ENCODE peak calls at places on chromosomes 5 and 9, in nine cellular contexts. One of them, this sample, is unnamed.

GRCh38 chr5:33011803-33012202 is 300.7 kb downstream of the NPR3 start:
- DNase-seq in HCT116: no peak
- DNase-seq in H9: no peak
- DNase-seq in coronary artery: no peak
- DNase-seq in body of pancreas: no peak
- DNase-seq in foreskin fibroblast: no peak
- DNase-seq in cardiac muscle cell: no peak
- DNase-seq in GM12865: no peak
- DNase-seq in pancreas: no peak
- DNase-seq in this sample: no peak

GRCh38 chr5:169538935-169539334 is 44.6 kb upstream of the SPDL1 start:
- DNase-seq in pancreas: no peak
- DNase-seq in cardiac muscle cell: no peak
- DNase-seq in foreskin fibroblast: no peak
- DNase-seq in H9: no peak
- DNase-seq in coronary artery: no peak
- DNase-seq in GM12865: no peak
- DNase-seq in body of pancreas: peak
- DNase-seq in HCT116: no peak
- DNase-seq in this sample: no peak

GRCh38 chr5:55538621-55539020 is 3.9 kb upstream of the PLPP1 start:
- DNase-seq in GM12865: peak
- DNase-seq in cardiac muscle cell: no peak
- DNase-seq in coronary artery: no peak
- DNase-seq in pancreas: no peak
- DNase-seq in HCT116: no peak
- DNase-seq in H9: no peak
- DNase-seq in body of pancreas: no peak
- DNase-seq in foreskin fibroblast: peak
- DNase-seq in this sample: peak

GRCh38 chr9:12773562-12773961 is 1.3 kb upstream of the LURAP1L start:
- DNase-seq in H9: no peak
- DNase-seq in HCT116: no peak
- DNase-seq in coronary artery: no peak
- DNase-seq in GM12865: no peak
- DNase-seq in foreskin fibroblast: no peak
- DNase-seq in body of pancreas: no peak
- DNase-seq in pancreas: no peak
- DNase-seq in cardiac muscle cell: no peak
- DNase-seq in this sample: no peak

GRCh38 chr9:126290871-126291270 is 35.8 kb upstream of the MVB12B start:
- DNase-seq in H9: no peak
- DNase-seq in foreskin fibroblast: no peak
- DNase-seq in pancreas: no peak
- DNase-seq in body of pancreas: no peak
- DNase-seq in GM12865: no peak
- DNase-seq in cardiac muscle cell: no peak
- DNase-seq in coronary artery: no peak
- DNase-seq in HCT116: no peak
- DNase-seq in this sample: no peak

GRCh38 chr9:4048441-4048840 is 251.4 kb downstream of the GLIS3 start:
- DNase-seq in H9: no peak
- DNase-seq in body of pancreas: no peak
- DNase-seq in pancreas: no peak
- DNase-seq in foreskin fibroblast: peak
- DNase-seq in GM12865: peak
- DNase-seq in HCT116: no peak
- DNase-seq in coronary artery: no peak
- DNase-seq in cardiac muscle cell: no peak
- DNase-seq in this sample: no peak

GRCh38 chr5:138659121-138659520 is 83.9 kb upstream of the HSPA9 start:
- DNase-seq in coronary artery: no peak
- DNase-seq in pancreas: peak
- DNase-seq in cardiac muscle cell: no peak
- DNase-seq in HCT116: no peak
- DNase-seq in H9: no peak
- DNase-seq in body of pancreas: no peak
- DNase-seq in foreskin fibroblast: no peak
- DNase-seq in GM12865: no peak
- DNase-seq in this sample: no peak

GRCh38 chr5:72353046-72353445 is 32.9 kb downstream of the PTCD2 start:
- DNase-seq in pancreas: no peak
- DNase-seq in cardiac muscle cell: no peak
- DNase-seq in coronary artery: no peak
- DNase-seq in body of pancreas: no peak
- DNase-seq in H9: no peak
- DNase-seq in foreskin fibroblast: peak
- DNase-seq in HCT116: no peak
- DNase-seq in GM12865: no peak
- DNase-seq in this sample: no peak

GRCh38 chr9:127214421-127215265 is 49.9 kb upstream of the GARNL3 start:
- DNase-seq in HCT116: peak
- DNase-seq in coronary artery: no peak
- DNase-seq in cardiac muscle cell: peak
- DNase-seq in pancreas: peak
- DNase-seq in body of pancreas: peak
- DNase-seq in H9: peak
- DNase-seq in GM12865: peak
- DNase-seq in foreskin fibroblast: peak
- DNase-seq in this sample: peak

GRCh38 chr5:133534566-133534965 is 77.8 kb downstream of the FSTL4 start:
- DNase-seq in cardiac muscle cell: no peak
- DNase-seq in body of pancreas: no peak
- DNase-seq in HCT116: no peak
- DNase-seq in H9: no peak
- DNase-seq in pancreas: no peak
- DNase-seq in foreskin fibroblast: no peak
- DNase-seq in GM12865: no peak
- DNase-seq in coronary artery: no peak
- DNase-seq in this sample: no peak

GRCh38 chr5:77224672-77225355 is 14.3 kb downstream of the PDE8B start:
- DNase-seq in foreskin fibroblast: peak
- DNase-seq in GM12865: no peak
- DNase-seq in pancreas: no peak
- DNase-seq in HCT116: no peak
- DNase-seq in cardiac muscle cell: no peak
- DNase-seq in coronary artery: no peak
- DNase-seq in H9: no peak
- DNase-seq in body of pancreas: no peak
- DNase-seq in this sample: no peak

GRCh38 chr9:72467766-72468738 is 53.4 kb upstream of the TMC1 start:
- DNase-seq in coronary artery: no peak
- DNase-seq in GM12865: no peak
- DNase-seq in HCT116: no peak
- DNase-seq in H9: no peak
- DNase-seq in pancreas: no peak
- DNase-seq in foreskin fibroblast: no peak
- DNase-seq in cardiac muscle cell: no peak
- DNase-seq in body of pancreas: no peak
- DNase-seq in this sample: no peak

GRCh38 chr5:164375051-164375450 is 869.6 kb downstream of the MAT2B start:
- DNase-seq in foreskin fibroblast: no peak
- DNase-seq in HCT116: no peak
- DNase-seq in pancreas: no peak
- DNase-seq in H9: no peak
- DNase-seq in cardiac muscle cell: no peak
- DNase-seq in GM12865: no peak
- DNase-seq in body of pancreas: no peak
- DNase-seq in coronary artery: no peak
- DNase-seq in this sample: no peak

GRCh38 chr5:125227333-125228075 is 481.1 kb upstream of the ZNF608 start:
- DNase-seq in GM12865: peak
- DNase-seq in foreskin fibroblast: peak
- DNase-seq in coronary artery: no peak
- DNase-seq in pancreas: no peak
- DNase-seq in body of pancreas: peak
- DNase-seq in H9: peak
- DNase-seq in cardiac muscle cell: peak
- DNase-seq in HCT116: peak
- DNase-seq in this sample: no peak

GRCh38 chr5:142716963-142717362 is 31.1 kb upstream of the FGF1 start:
- DNase-seq in coronary artery: no peak
- DNase-seq in HCT116: peak
- DNase-seq in pancreas: no peak
- DNase-seq in cardiac muscle cell: peak
- DNase-seq in H9: peak
- DNase-seq in GM12865: peak
- DNase-seq in body of pancreas: peak
- DNase-seq in foreskin fibroblast: peak
- DNase-seq in this sample: peak

GRCh38 chr5:80238778-80239679 is 16.8 kb downstream of the SERINC5 start:
- DNase-seq in HCT116: no peak
- DNase-seq in foreskin fibroblast: peak
- DNase-seq in cardiac muscle cell: peak
- DNase-seq in H9: no peak
- DNase-seq in GM12865: no peak
- DNase-seq in pancreas: peak
- DNase-seq in coronary artery: no peak
- DNase-seq in body of pancreas: peak
- DNase-seq in this sample: no peak

GRCh38 chr9:125343518-125344284 is 82.1 kb downstream of the GAPVD1 start:
- DNase-seq in HCT116: no peak
- DNase-seq in GM12865: no peak
- DNase-seq in cardiac muscle cell: no peak
- DNase-seq in body of pancreas: no peak
- DNase-seq in coronary artery: no peak
- DNase-seq in H9: peak
- DNase-seq in pancreas: no peak
- DNase-seq in foreskin fibroblast: peak
- DNase-seq in this sample: no peak

GRCh38 chr5:52885614-52886013 is 97.9 kb downstream of the ITGA1 start:
- DNase-seq in GM12865: no peak
- DNase-seq in coronary artery: no peak
- DNase-seq in body of pancreas: no peak
- DNase-seq in foreskin fibroblast: peak
- DNase-seq in cardiac muscle cell: no peak
- DNase-seq in H9: no peak
- DNase-seq in pancreas: no peak
- DNase-seq in HCT116: no peak
- DNase-seq in this sample: no peak

DNA sequence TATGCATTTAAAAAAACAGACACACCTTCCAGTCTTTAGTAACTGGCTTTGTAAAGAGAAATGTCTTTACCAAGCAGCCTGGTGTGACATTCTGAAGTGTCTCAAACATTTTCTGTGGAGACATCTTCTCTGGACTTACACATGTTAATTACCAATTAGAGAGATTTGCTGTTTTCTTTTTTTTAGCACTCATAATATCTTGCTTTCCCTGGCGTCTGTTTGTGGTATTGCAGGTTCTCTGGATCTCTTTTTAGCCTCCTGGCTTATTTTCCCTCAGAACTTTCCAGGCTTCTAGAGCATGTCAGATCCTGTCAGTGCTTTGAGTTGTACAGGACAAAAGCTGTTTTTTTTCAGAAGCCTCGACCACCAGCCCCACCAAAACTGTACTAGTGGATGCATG is 92.5 kb downstream of the MSX2 start:
- DNase-seq in H9: no peak
- DNase-seq in GM12865: no peak
- DNase-seq in pancreas: no peak
- DNase-seq in body of pancreas: no peak
- DNase-seq in cardiac muscle cell: no peak
- DNase-seq in foreskin fibroblast: no peak
- DNase-seq in coronary artery: no peak
- DNase-seq in HCT116: no peak
- DNase-seq in this sample: no peak
- TF ChIP-seq CTCF in H9: peak
- TF ChIP-seq CTCF in GM12865: peak
- TF ChIP-seq CTCF in pancreas: no peak
- TF ChIP-seq CTCF in body of pancreas: no peak
- TF ChIP-seq CTCF in cardiac muscle cell: peak
- TF ChIP-seq CTCF in foreskin fibroblast: peak
- TF ChIP-seq CTCF in coronary artery: no peak
- TF ChIP-seq CTCF in HCT116: peak
- TF ChIP-seq CTCF in this sample: peak

GRCh38 chr5:137431051-137431450 is 68.1 kb downstream of the SPOCK1 start:
- DNase-seq in body of pancreas: no peak
- DNase-seq in H9: no peak
- DNase-seq in coronary artery: no peak
- DNase-seq in cardiac muscle cell: no peak
- DNase-seq in pancreas: no peak
- DNase-seq in foreskin fibroblast: no peak
- DNase-seq in GM12865: no peak
- DNase-seq in HCT116: no peak
- DNase-seq in this sample: no peak
- TF ChIP-seq CTCF in body of pancreas: no peak
- TF ChIP-seq CTCF in H9: no peak
- TF ChIP-seq CTCF in coronary artery: no peak
- TF ChIP-seq CTCF in cardiac muscle cell: no peak
- TF ChIP-seq CTCF in pancreas: no peak
- TF ChIP-seq CTCF in foreskin fibroblast: no peak
- TF ChIP-seq CTCF in GM12865: no peak
- TF ChIP-seq CTCF in HCT116: no peak
- TF ChIP-seq CTCF in this sample: no peak

GRCh38 chr5:176609724-176610429 is at the start of gene GPRIN1:
- DNase-seq in coronary artery: no peak
- DNase-seq in pancreas: peak
- DNase-seq in HCT116: peak
- DNase-seq in foreskin fibroblast: peak
- DNase-seq in GM12865: peak
- DNase-seq in body of pancreas: peak
- DNase-seq in H9: peak
- DNase-seq in cardiac muscle cell: peak
- DNase-seq in this sample: peak
- TF ChIP-seq CTCF in coronary artery: no peak
- TF ChIP-seq CTCF in pancreas: no peak
- TF ChIP-seq CTCF in HCT116: peak
- TF ChIP-seq CTCF in foreskin fibroblast: peak
- TF ChIP-seq CTCF in GM12865: peak
- TF ChIP-seq CTCF in body of pancreas: peak
- TF ChIP-seq CTCF in H9: peak
- TF ChIP-seq CTCF in cardiac muscle cell: peak
- TF ChIP-seq CTCF in this sample: peak

DNA sequence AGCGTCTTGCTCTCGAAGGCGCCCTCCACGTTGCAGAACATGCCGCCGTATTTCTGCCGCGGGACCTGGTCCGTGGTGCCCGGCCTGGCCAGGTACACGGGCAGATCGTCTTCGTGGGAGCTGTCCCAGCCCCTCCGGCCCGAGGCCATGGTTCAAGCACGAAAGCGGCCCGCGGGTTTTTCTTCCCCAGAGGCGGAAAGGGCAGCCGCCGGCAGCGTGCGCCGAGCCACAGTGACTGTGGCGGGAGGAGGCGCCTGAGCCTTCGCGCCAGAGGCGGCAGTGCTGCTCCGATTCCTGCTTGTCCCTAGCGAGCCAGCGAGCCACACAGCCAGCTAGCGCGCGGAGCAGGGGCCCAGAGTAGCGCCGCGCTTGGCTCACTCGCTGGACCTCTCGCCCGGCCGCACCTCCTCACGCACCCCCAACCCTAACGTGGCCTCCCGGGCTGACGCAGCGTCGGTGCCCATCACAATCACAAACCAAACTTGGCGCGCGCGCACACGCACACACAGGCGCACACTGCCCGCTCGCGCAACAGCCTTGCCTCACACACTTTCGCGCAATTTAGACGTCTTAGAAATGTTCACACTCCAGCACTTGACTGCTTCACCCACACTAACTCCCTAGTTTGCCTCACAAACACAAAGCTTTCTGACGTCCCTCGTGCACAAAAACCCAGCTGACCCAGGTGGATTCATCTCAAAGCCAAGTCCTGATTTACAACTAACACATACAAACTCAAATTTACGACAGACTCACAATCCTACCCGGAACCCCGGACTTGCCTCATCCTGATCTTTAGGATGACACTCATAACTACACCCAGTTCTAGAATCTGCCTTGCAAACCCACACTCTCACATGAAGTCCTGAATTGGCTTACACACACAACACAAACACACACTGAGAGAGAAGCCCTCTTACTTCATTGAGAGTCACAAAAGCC is at the start of gene DPYSL3:
- DNase-seq in body of pancreas: peak
- DNase-seq in pancreas: peak
- DNase-seq in HCT116: peak
- DNase-seq in H9: peak
- DNase-seq in cardiac muscle cell: peak
- DNase-seq in GM12865: no peak
- DNase-seq in foreskin fibroblast: peak
- DNase-seq in coronary artery: peak
- DNase-seq in this sample: peak
- TF ChIP-seq CTCF in body of pancreas: peak
- TF ChIP-seq CTCF in pancreas: no peak
- TF ChIP-seq CTCF in HCT116: no peak
- TF ChIP-seq CTCF in H9: peak
- TF ChIP-seq CTCF in cardiac muscle cell: peak
- TF ChIP-seq CTCF in GM12865: no peak
- TF ChIP-seq CTCF in foreskin fibroblast: peak
- TF ChIP-seq CTCF in coronary artery: peak
- TF ChIP-seq CTCF in this sample: no peak

This sample was measured in GM13977.